ENCODE peak calls at places on chromosomes 1 and 21, in four cellular contexts. D is stimulated activated CD8-positive, alpha-beta memory T cell treated with anti-CD3 and anti-CD28 coated beads, Interleukin-15, amount 100 ng/mL, for 1 hour; P is posterior cingulate gyrus; M is NCI-H1694. U is an unnamed sample.
A peak's percentile ranks its signal among the peaks of the same experiment; 100 is the strongest.

GRCh38 chr1:25053576-25054075 is 123.5 kb upstream of the RUNX3 start:
- DNase-seq in D (no peak), P (no peak), M (no peak), U (no peak)

GRCh38 chr1:21139601-21140000 is 37.1 kb downstream of the EIF4G3 start:
- DNase-seq in D (no peak), P (no peak), M (no peak), U (no peak)

GRCh38 chr1:35572296-35572695 is 818 bp upstream of the TFAP2E start:
- DNase-seq in D (no peak), P (no peak), M (no peak), U (no peak)

GRCh38 chr1:226135059-226135651 is 51.4 kb downstream of the ACBD3 start:
- DNase-seq in D (no peak), P (no peak), M (peak; percentile 79), U (no peak)

GRCh38 chr1:59561782-59562181 is 253.0 kb upstream of the HOOK1 start:
- DNase-seq in D (no peak), P (no peak), M (no peak), U (no peak)

GRCh38 chr1:147769107-147769506 is 8.7 kb upstream of the GJA5 start:
- DNase-seq in D (no peak), P (no peak), M (no peak), U (no peak)

GRCh38 chr21:25107708-25108107 is 499.6 kb downstream of the MRPL39 start:
- DNase-seq in D (no peak), P (no peak), M (no peak), U (no peak)

GRCh38 chr1:19083081-19083480 is 126.6 kb upstream of the IFFO2 start:
- DNase-seq in D (no peak), P (no peak), M (no peak), U (no peak)

GRCh38 chr21:39319251-39319756 is 5.9 kb upstream of the BRWD1 start:
- DNase-seq in D (no peak), P (no peak), M (no peak), U (no peak)

GRCh38 chr21:26844258-26845065 is 747 bp downstream of the ADAMTS1 start:
- DNase-seq in D (no peak), P (peak; percentile 51), M (no peak), U (no peak)

GRCh38 chr1:41046347-41046775 is 24.8 kb upstream of the SLFNL1 start:
- DNase-seq in D (no peak), P (no peak), M (no peak), U (no peak)

GRCh38 chr1:73781257-73781656 is 416.7 kb downstream of the LRRIQ3 start:
- DNase-seq in D (no peak), P (no peak), M (no peak), U (no peak)

U was measured in memory B cell.